ENCODE peak calls at places on chromosomes 7 and 10, in eight cellular contexts. One of them, this sample, is unnamed.

GRCh38 chr7:4190021-4190981 is 491.8 kb upstream of the FOXK1 start:
- DNase-seq in foreskin keratinocyte: no peak
- DNase-seq in B cell: no peak
- DNase-seq in adrenal gland: no peak
- DNase-seq in astrocyte of the spinal cord: no peak
- DNase-seq in lower leg skin: no peak
- DNase-seq in uterus: no peak
- DNase-seq in GM12865: no peak
- DNase-seq in this sample: no peak

GRCh38 chr10:71075759-71076472 is 136.5 kb upstream of the UNC5B start:
- DNase-seq in foreskin keratinocyte: no peak
- DNase-seq in B cell: no peak
- DNase-seq in adrenal gland: no peak
- DNase-seq in astrocyte of the spinal cord: no peak
- DNase-seq in lower leg skin: peak
- DNase-seq in uterus: no peak
- DNase-seq in GM12865: no peak
- DNase-seq in this sample: no peak

GRCh38 chr10:132850896-132851295 is 64.9 kb upstream of the NKX6-2 start:
- DNase-seq in foreskin keratinocyte: no peak
- DNase-seq in B cell: no peak
- DNase-seq in adrenal gland: no peak
- DNase-seq in astrocyte of the spinal cord: no peak
- DNase-seq in lower leg skin: peak
- DNase-seq in uterus: peak
- DNase-seq in GM12865: no peak
- DNase-seq in this sample: peak

GRCh38 chr10:15579605-15580004 is 140.1 kb downstream of the ITGA8 start:
- DNase-seq in foreskin keratinocyte: no peak
- DNase-seq in B cell: no peak
- DNase-seq in adrenal gland: no peak
- DNase-seq in astrocyte of the spinal cord: peak
- DNase-seq in lower leg skin: no peak
- DNase-seq in uterus: no peak
- DNase-seq in GM12865: no peak
- DNase-seq in this sample: no peak

GRCh38 chr10:13788701-13789447 is 202.1 kb downstream of the PRPF18 start:
- DNase-seq in foreskin keratinocyte: no peak
- DNase-seq in B cell: no peak
- DNase-seq in adrenal gland: peak
- DNase-seq in astrocyte of the spinal cord: peak
- DNase-seq in lower leg skin: peak
- DNase-seq in uterus: peak
- DNase-seq in GM12865: peak
- DNase-seq in this sample: no peak

GRCh38 chr7:120742370-120742769 is 115.6 kb downstream of the TSPAN12 start:
- DNase-seq in foreskin keratinocyte: no peak
- DNase-seq in B cell: no peak
- DNase-seq in adrenal gland: no peak
- DNase-seq in astrocyte of the spinal cord: no peak
- DNase-seq in lower leg skin: no peak
- DNase-seq in uterus: no peak
- DNase-seq in GM12865: no peak
- DNase-seq in this sample: no peak

GRCh38 chr10:100115011-100115770 is 33.5 kb upstream of the CPN1 start:
- DNase-seq in foreskin keratinocyte: no peak
- DNase-seq in B cell: no peak
- DNase-seq in adrenal gland: no peak
- DNase-seq in astrocyte of the spinal cord: no peak
- DNase-seq in lower leg skin: no peak
- DNase-seq in uterus: no peak
- DNase-seq in GM12865: no peak
- DNase-seq in this sample: no peak

GRCh38 chr10:51860257-51860656 is 160.9 kb upstream of the CSTF2T start:
- DNase-seq in foreskin keratinocyte: peak
- DNase-seq in B cell: no peak
- DNase-seq in adrenal gland: peak
- DNase-seq in astrocyte of the spinal cord: peak
- DNase-seq in lower leg skin: peak
- DNase-seq in uterus: peak
- DNase-seq in GM12865: peak
- DNase-seq in this sample: no peak

DNA sequence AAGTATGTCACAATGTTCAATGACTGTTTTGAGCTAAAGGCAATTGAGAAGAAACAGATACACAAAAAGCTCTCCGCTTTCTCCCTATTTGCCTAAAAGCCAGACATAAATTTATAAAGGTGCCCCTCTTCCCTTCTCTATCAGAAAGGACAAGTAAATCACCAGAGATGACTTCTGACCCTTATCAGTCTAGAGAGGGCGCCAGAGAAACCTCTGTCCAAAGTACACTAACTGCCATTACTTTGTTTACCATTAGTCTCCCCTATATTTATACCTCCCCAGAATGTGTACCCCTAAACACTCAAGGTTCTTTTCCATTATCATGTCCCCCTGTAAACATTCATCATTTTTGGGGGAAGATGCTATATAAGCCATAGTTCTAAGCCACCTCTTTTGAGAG is 49.3 kb downstream of the TPK1 start:
- DNase-seq in foreskin keratinocyte: no peak
- DNase-seq in B cell: peak
- DNase-seq in adrenal gland: no peak
- DNase-seq in astrocyte of the spinal cord: no peak
- DNase-seq in lower leg skin: no peak
- DNase-seq in uterus: no peak
- DNase-seq in GM12865: no peak
- DNase-seq in this sample: no peak
- TF ChIP-seq CTCF in foreskin keratinocyte: peak
- TF ChIP-seq CTCF in B cell: peak
- TF ChIP-seq CTCF in adrenal gland: no peak
- TF ChIP-seq CTCF in astrocyte of the spinal cord: no peak
- TF ChIP-seq CTCF in lower leg skin: no peak
- TF ChIP-seq CTCF in uterus: no peak
- TF ChIP-seq CTCF in GM12865: peak
- TF ChIP-seq CTCF in this sample: peak

GRCh38 chr7:74482629-74483401 is 29.1 kb downstream of the GTF2IRD1 start:
- DNase-seq in foreskin keratinocyte: no peak
- DNase-seq in B cell: no peak
- DNase-seq in adrenal gland: no peak
- DNase-seq in astrocyte of the spinal cord: peak
- DNase-seq in lower leg skin: no peak
- DNase-seq in uterus: peak
- DNase-seq in GM12865: no peak
- DNase-seq in this sample: no peak
- TF ChIP-seq CTCF in foreskin keratinocyte: no peak
- TF ChIP-seq CTCF in B cell: no peak
- TF ChIP-seq CTCF in adrenal gland: no peak
- TF ChIP-seq CTCF in astrocyte of the spinal cord: no peak
- TF ChIP-seq CTCF in lower leg skin: no peak
- TF ChIP-seq CTCF in uterus: no peak
- TF ChIP-seq CTCF in GM12865: no peak
- TF ChIP-seq CTCF in this sample: no peak

GRCh38 chr7:134016942-134017303 is 110.2 kb upstream of the LRGUK start:
- DNase-seq in foreskin keratinocyte: no peak
- DNase-seq in B cell: no peak
- DNase-seq in adrenal gland: no peak
- DNase-seq in astrocyte of the spinal cord: no peak
- DNase-seq in lower leg skin: no peak
- DNase-seq in uterus: no peak
- DNase-seq in GM12865: no peak
- DNase-seq in this sample: no peak
- TF ChIP-seq CTCF in foreskin keratinocyte: no peak
- TF ChIP-seq CTCF in B cell: no peak
- TF ChIP-seq CTCF in adrenal gland: no peak
- TF ChIP-seq CTCF in astrocyte of the spinal cord: no peak
- TF ChIP-seq CTCF in lower leg skin: no peak
- TF ChIP-seq CTCF in uterus: no peak
- TF ChIP-seq CTCF in GM12865: no peak
- TF ChIP-seq CTCF in this sample: no peak

GRCh38 chr7:157253850-157254249 is 83.0 kb upstream of the DNAJB6 start:
- DNase-seq in foreskin keratinocyte: no peak
- DNase-seq in B cell: no peak
- DNase-seq in adrenal gland: peak
- DNase-seq in astrocyte of the spinal cord: no peak
- DNase-seq in lower leg skin: peak
- DNase-seq in uterus: no peak
- DNase-seq in GM12865: no peak
- DNase-seq in this sample: no peak

GRCh38 chr7:157250605-157251228 is 86.1 kb upstream of the DNAJB6 start:
- DNase-seq in foreskin keratinocyte: no peak
- DNase-seq in B cell: peak
- DNase-seq in adrenal gland: peak
- DNase-seq in astrocyte of the spinal cord: peak
- DNase-seq in lower leg skin: no peak
- DNase-seq in uterus: no peak
- DNase-seq in GM12865: peak
- DNase-seq in this sample: no peak

GRCh38 chr7:157255201-157255606 is 81.6 kb upstream of the DNAJB6 start:
- DNase-seq in foreskin keratinocyte: no peak
- DNase-seq in B cell: no peak
- DNase-seq in adrenal gland: no peak
- DNase-seq in astrocyte of the spinal cord: no peak
- DNase-seq in lower leg skin: no peak
- DNase-seq in uterus: no peak
- DNase-seq in GM12865: no peak
- DNase-seq in this sample: no peak
- TF ChIP-seq CTCF in foreskin keratinocyte: no peak
- TF ChIP-seq CTCF in B cell: no peak
- TF ChIP-seq CTCF in adrenal gland: no peak
- TF ChIP-seq CTCF in astrocyte of the spinal cord: no peak
- TF ChIP-seq CTCF in lower leg skin: no peak
- TF ChIP-seq CTCF in uterus: no peak
- TF ChIP-seq CTCF in GM12865: no peak
- TF ChIP-seq CTCF in this sample: no peak

GRCh38 chr7:69399038-69399800 is 199.1 kb upstream of the AUTS2 start:
- DNase-seq in foreskin keratinocyte: no peak
- DNase-seq in B cell: no peak
- DNase-seq in adrenal gland: peak
- DNase-seq in astrocyte of the spinal cord: peak
- DNase-seq in lower leg skin: peak
- DNase-seq in uterus: no peak
- DNase-seq in GM12865: no peak
- DNase-seq in this sample: no peak

GRCh38 chr7:69402696-69403095 is 195.6 kb upstream of the AUTS2 start:
- DNase-seq in foreskin keratinocyte: no peak
- DNase-seq in B cell: no peak
- DNase-seq in adrenal gland: no peak
- DNase-seq in astrocyte of the spinal cord: no peak
- DNase-seq in lower leg skin: no peak
- DNase-seq in uterus: no peak
- DNase-seq in GM12865: no peak
- DNase-seq in this sample: no peak

GRCh38 chr7:69403169-69403568 is 195.1 kb upstream of the AUTS2 start:
- DNase-seq in foreskin keratinocyte: no peak
- DNase-seq in B cell: peak
- DNase-seq in adrenal gland: peak
- DNase-seq in astrocyte of the spinal cord: no peak
- DNase-seq in lower leg skin: no peak
- DNase-seq in uterus: no peak
- DNase-seq in GM12865: peak
- DNase-seq in this sample: no peak
- TF ChIP-seq CTCF in foreskin keratinocyte: peak
- TF ChIP-seq CTCF in B cell: no peak
- TF ChIP-seq CTCF in adrenal gland: peak
- TF ChIP-seq CTCF in astrocyte of the spinal cord: no peak
- TF ChIP-seq CTCF in lower leg skin: no peak
- TF ChIP-seq CTCF in uterus: no peak
- TF ChIP-seq CTCF in GM12865: peak
- TF ChIP-seq CTCF in this sample: no peak

DNA sequence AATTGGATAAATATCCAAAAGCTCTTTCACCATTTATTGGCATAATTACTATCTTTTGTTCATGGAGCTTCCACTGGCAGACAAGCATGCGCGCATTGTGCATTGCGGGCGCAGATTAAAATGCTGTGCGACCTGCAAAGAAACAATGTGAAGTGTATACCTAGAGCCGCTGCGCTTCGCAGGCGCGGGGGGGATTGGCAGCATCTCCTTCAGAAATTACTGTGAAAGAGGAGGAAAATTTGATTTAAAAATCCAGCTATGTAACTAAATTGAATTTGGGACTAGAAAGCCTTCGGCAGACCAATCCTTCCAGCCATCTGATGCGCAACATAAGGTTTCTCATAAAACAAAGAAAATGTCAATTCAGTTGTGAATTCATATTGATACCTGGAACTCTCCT is 10.3 kb upstream of the NPM3 start:
- DNase-seq in foreskin keratinocyte: no peak
- DNase-seq in B cell: no peak
- DNase-seq in adrenal gland: no peak
- DNase-seq in astrocyte of the spinal cord: no peak
- DNase-seq in lower leg skin: no peak
- DNase-seq in uterus: no peak
- DNase-seq in GM12865: no peak
- DNase-seq in this sample: no peak
- TF ChIP-seq CTCF in foreskin keratinocyte: no peak
- TF ChIP-seq CTCF in B cell: no peak
- TF ChIP-seq CTCF in adrenal gland: no peak
- TF ChIP-seq CTCF in astrocyte of the spinal cord: no peak
- TF ChIP-seq CTCF in lower leg skin: no peak
- TF ChIP-seq CTCF in uterus: no peak
- TF ChIP-seq CTCF in GM12865: no peak
- TF ChIP-seq CTCF in this sample: no peak

DNA sequence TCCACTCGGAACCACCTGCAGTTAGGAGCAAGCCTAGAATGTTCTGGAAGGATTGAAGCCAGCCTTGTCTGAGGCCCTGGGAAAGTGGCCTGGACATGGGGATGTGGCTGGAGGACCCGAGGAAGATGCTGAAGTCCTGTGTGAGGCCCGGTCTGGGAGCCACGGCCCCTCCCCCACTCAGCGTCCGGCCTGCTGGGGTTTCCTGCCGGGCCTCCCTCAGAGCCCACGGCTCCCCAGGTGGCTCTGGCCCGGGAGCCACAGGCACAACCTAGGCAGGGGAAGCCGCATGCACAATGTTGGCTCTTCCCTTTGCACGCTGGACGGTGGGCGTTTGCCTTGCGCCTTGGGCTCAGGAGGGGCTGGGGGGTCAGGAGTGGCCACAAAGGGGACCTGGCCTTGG is 39.0 kb downstream of the UNCX start:
- DNase-seq in foreskin keratinocyte: no peak
- DNase-seq in B cell: no peak
- DNase-seq in adrenal gland: no peak
- DNase-seq in astrocyte of the spinal cord: no peak
- DNase-seq in lower leg skin: no peak
- DNase-seq in uterus: no peak
- DNase-seq in GM12865: no peak
- DNase-seq in this sample: no peak
- TF ChIP-seq CTCF in foreskin keratinocyte: no peak
- TF ChIP-seq CTCF in B cell: no peak
- TF ChIP-seq CTCF in adrenal gland: no peak
- TF ChIP-seq CTCF in astrocyte of the spinal cord: no peak
- TF ChIP-seq CTCF in lower leg skin: no peak
- TF ChIP-seq CTCF in uterus: no peak
- TF ChIP-seq CTCF in GM12865: no peak
- TF ChIP-seq CTCF in this sample: no peak

This sample was measured in natural killer cell.